ENCODE peak calls at places on chromosomes 1 and 21, in four cellular contexts. G is NCI-H510A, X is NCI-H446 treated with DMSO at 0.1 percent for 48 hours, U is A549. L is an unnamed sample.

GRCh38 chr1:94690033-94690712 is 130.0 kb upstream of the SLC44A3 start:
- DNase-seq in G (no peak), X (no peak), U (no peak), L (no peak)

GRCh38 chr1:8910914-8911313 is 32.4 kb upstream of the ENO1 start:
- DNase-seq in G (peak), X (no peak), U (peak), L (no peak)

GRCh38 chr1:29798699-29799566 is 562.6 kb downstream of the PTPRU start:
- DNase-seq in G (no peak), X (no peak), U (no peak), L (no peak)

GRCh38 chr1:232767381-232768074 is 37.7 kb upstream of the MAP10 start:
- DNase-seq in G (no peak), X (peak), U (peak), L (peak)

GRCh38 chr1:28642056-28642846 is 616 bp downstream of the TAF12 start:
- DNase-seq in G (no peak), X (no peak), U (peak), L (no peak)

GRCh38 chr1:157739229-157739901 is 37.6 kb downstream of the FCRL2 start:
- DNase-seq in G (no peak), X (no peak), U (no peak), L (no peak)

GRCh38 chr1:197972406-197972805 is 55.2 kb downstream of the LHX9 start:
- DNase-seq in G (no peak), X (no peak), U (no peak), L (no peak)

GRCh38 chr21:22791986-22792560 is 1793.9 kb downstream of the NCAM2 start:
- DNase-seq in G (no peak), X (peak), U (peak), L (peak)

GRCh38 chr1:2236695-2237677 is 8.9 kb downstream of the SKI start:
- DNase-seq in G (peak), X (no peak), U (no peak), L (no peak)

GRCh38 chr1:226702318-226702956 is 36.6 kb downstream of the ITPKB start:
- DNase-seq in G (no peak), X (no peak), U (no peak), L (no peak)

GRCh38 chr21:15063821-15064575 is 802 bp downstream of the NRIP1 start:
- DNase-seq in G (no peak), X (no peak), U (no peak), L (no peak)

GRCh38 chr1:10521537-10522157 is 46.9 kb downstream of the PEX14 start:
- DNase-seq in G (no peak), X (no peak), U (no peak), L (no peak)

GRCh38 chr1:100502052-100502792 is 35.7 kb upstream of the GPR88 start:
- DNase-seq in G (peak), X (no peak), U (peak), L (no peak)

GRCh38 chr1:42364542-42364941 is 16.1 kb upstream of the RIMKLA start:
- DNase-seq in G (no peak), X (no peak), U (no peak), L (no peak)

GRCh38 chr1:100070201-100070939 is 62.4 kb downstream of the SASS6 start:
- DNase-seq in G (no peak), X (no peak), U (no peak), L (no peak)